ENCODE peak calls at places on chromosomes 3 and 15, in five cellular contexts. E is MCF 10A, Y is pancreas, G is heart left ventricle, N is glutamatergic neuron. H is an unnamed sample.

GRCh38 chr3:116836286-116836685 is 126.7 kb downstream of the TUSC7 start:
- DNase-seq in E (no peak), Y (no peak), G (no peak), N (no peak), H (no peak)

GRCh38 chr15:62883938-62884479 is 158.5 kb upstream of the TPM1 start:
- DNase-seq in E (no peak), Y (no peak), G (no peak), N (no peak), H (peak; percentile 89)

GRCh38 chr3:56940989-56941388 is 119.5 kb upstream of the SPATA12 start:
- DNase-seq in E (no peak), Y (no peak), G (no peak), N (no peak), H (no peak)

GRCh38 chr3:141065841-141066592 is 14.9 kb downstream of the SPSB4 start:
- DNase-seq in E (no peak), Y (no peak), G (no peak), N (no peak), H (no peak)

GRCh38 chr3:57335273-57335938 is 42.9 kb upstream of the ASB14 start:
- DNase-seq in E (peak; percentile 4), Y (no peak), G (no peak), N (no peak), H (no peak)

GRCh38 chr3:158792709-158793108 is 9.1 kb upstream of the MFSD1 start:
- DNase-seq in E (peak; percentile 78), Y (no peak), G (no peak), N (no peak), H (peak; percentile 89)

GRCh38 chr3:17431004-17431403 is 311.4 kb downstream of the TBC1D5 start:
- DNase-seq in E (peak; percentile 54), Y (no peak), G (no peak), N (no peak), H (no peak)

GRCh38 chr3:164577667-164578066 is 500.6 kb downstream of the SI start:
- DNase-seq in E (no peak), Y (no peak), G (no peak), N (no peak), H (no peak)

GRCh38 chr3:150588027-150588830 is 14.9 kb upstream of the SELENOT start:
- DNase-seq in E (no peak), Y (no peak), G (peak; percentile 76), N (peak; percentile 35), H (no peak)

GRCh38 chr3:72901840-72902239 is 14.0 kb downstream of the GXYLT2 start:
- DNase-seq in E (no peak), Y (no peak), G (no peak), N (no peak), H (no peak)

GRCh38 chr15:45646220-45646619 is 11.4 kb downstream of the SQOR start:
- DNase-seq in E (no peak), Y (no peak), G (no peak), N (no peak), H (no peak)

GRCh38 chr3:31671976-31672375 is 139.3 kb downstream of the STT3B start:
- DNase-seq in E (no peak), Y (no peak), G (no peak), N (no peak), H (no peak)

GRCh38 chr3:53593611-53594010 is 99.2 kb downstream of the CACNA1D start:
- DNase-seq in E (no peak), Y (no peak), G (no peak), N (no peak), H (no peak)

GRCh38 chr15:56390739-56391267 is 25.6 kb downstream of the TEX9 start:
- DNase-seq in E (no peak), Y (no peak), G (no peak), N (no peak), H (no peak)

GRCh38 chr15:23645379-23646164 is 2.1 kb downstream of the MAGEL2 start:
- DNase-seq in E (no peak), Y (no peak), G (no peak), N (peak; percentile 59), H (no peak)

GRCh38 chr15:23647001-23647295 is 719 bp downstream of the MAGEL2 start:
- DNase-seq in E (no peak), Y (no peak), G (no peak), N (peak; percentile 41), H (no peak)

GRCh38 chr15:23647421-23648375 is at the start of gene MAGEL2:
- DNase-seq in E (no peak), Y (no peak), G (no peak), N (peak; percentile 82), H (no peak)

GRCh38 chr15:23646165-23647000 is 1.3 kb downstream of the MAGEL2 start:
- DNase-seq in E (no peak), Y (peak; percentile 26), G (no peak), N (peak; percentile 22), H (no peak)

GRCh38 chr15:23648920-23649515 is 1.4 kb upstream of the MAGEL2 start:
- DNase-seq in E (no peak), Y (peak; percentile 46), G (no peak), N (peak; percentile 84), H (no peak)
- TF ChIP-seq CTCF in E (peak; percentile 24), Y (peak; percentile 40), G (peak; percentile 48), N (peak; percentile 93), H (peak; percentile 43)

GRCh38 chr3:137347132-137347531 is 389.3 kb downstream of the IL20RB start:
- DNase-seq in E (no peak), Y (no peak), G (no peak), N (no peak), H (no peak)
- TF ChIP-seq CTCF in E (no peak), Y (no peak), G (no peak), N (peak; percentile 25), H (no peak)

GRCh38 chr3:133938770-133939495 is 43.3 kb upstream of the RAB6B start:
- DNase-seq in E (peak; percentile 39), Y (no peak), G (no peak), N (no peak), H (no peak)
- TF ChIP-seq CTCF in E (peak; percentile 1), Y (no peak), G (no peak), N (no peak), H (no peak)

DNA sequence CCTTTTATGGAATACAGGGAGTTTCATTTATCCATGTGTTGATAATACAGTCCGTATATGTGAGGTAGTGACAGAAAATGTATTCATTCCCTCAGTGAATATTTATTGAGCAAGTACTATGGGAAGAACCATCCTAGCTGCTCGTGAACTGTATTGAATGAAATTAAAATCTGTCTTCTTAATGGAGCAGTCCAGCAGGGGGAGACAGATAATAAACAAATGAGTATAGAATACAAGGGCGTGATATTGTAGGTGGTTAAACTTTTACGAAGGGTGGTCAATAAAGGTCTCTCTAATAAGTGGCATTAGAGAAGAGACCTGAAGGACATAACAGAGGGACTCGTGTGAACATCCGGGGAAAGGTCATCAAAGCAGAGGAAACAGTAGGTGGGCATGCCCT is 62.7 kb upstream of the OSTN start:
- DNase-seq in E (peak; percentile 55), Y (no peak), G (no peak), N (no peak), H (no peak)
- TF ChIP-seq CTCF in E (peak; percentile 38), Y (no peak), G (peak; percentile 15), N (peak; percentile 28), H (peak; percentile 29)

GRCh38 chr3:28349397-28350000 is 875 bp upstream of the AZI2 start:
- DNase-seq in E (no peak), Y (no peak), G (no peak), N (no peak), H (no peak)
- TF ChIP-seq CTCF in E (no peak), Y (no peak), G (no peak), N (no peak), H (no peak)

GRCh38 chr3:14392231-14392630 is 10.2 kb upstream of the SLC6A6 start:
- DNase-seq in E (no peak), Y (no peak), G (no peak), N (no peak), H (no peak)
- TF ChIP-seq CTCF in E (no peak), Y (no peak), G (no peak), N (no peak), H (no peak)

GRCh38 chr3:179263134-179263533 is 12.2 kb upstream of the KCNMB3 start:
- DNase-seq in E (no peak), Y (peak; percentile 30), G (no peak), N (no peak), H (no peak)
- TF ChIP-seq CTCF in E (no peak), Y (no peak), G (no peak), N (no peak), H (no peak)

H was measured in AG09319.